ENCODE peak calls at places on chromosomes 2 and 18, in eight cellular contexts. C is GM23248, R is OCI-LY7, W is H1, T is mammary epithelial cell, U is PC-9, S is IMR-90, J is endothelial cell of umbilical vein. G is an unnamed sample.

GRCh38 chr2:216932113-216932512 is 72.2 kb upstream of the TNP1 start:
- DNase-seq in C (no peak), R (no peak), W (no peak), T (peak; percentile 29), U (no peak), S (no peak), J (no peak), G (no peak)

GRCh38 chr2:63000801-63001200 is 49.8 kb upstream of the OTX1 start:
- DNase-seq in C (peak; percentile 46), R (no peak), W (no peak), T (no peak), U (no peak), S (peak; percentile 43), J (no peak), G (peak; percentile 20)

GRCh38 chr2:172083725-172084483 is 1.4 kb upstream of the DLX1 start:
- DNase-seq in C (peak; percentile 65), R (no peak), W (no peak), T (no peak), U (no peak), S (no peak), J (peak; percentile 17), G (no peak)

GRCh38 chr18:12057419-12058039 is 36.1 kb upstream of the ANKRD62 start:
- DNase-seq in C (no peak), R (no peak), W (no peak), T (no peak), U (no peak), S (no peak), J (no peak), G (no peak)

GRCh38 chr2:95295376-95295775 is 1.8 kb upstream of the KCNIP3 start:
- DNase-seq in C (no peak), R (no peak), W (no peak), T (no peak), U (no peak), S (no peak), J (no peak), G (no peak)

GRCh38 chr2:128322651-128323491 is 4.2 kb upstream of the HS6ST1 start:
- DNase-seq in C (no peak), R (no peak), W (no peak), T (no peak), U (no peak), S (no peak), J (no peak), G (no peak)

GRCh38 chr2:160289803-160290202 is 89.7 kb upstream of the ITGB6 start:
- DNase-seq in C (peak; percentile 55), R (no peak), W (no peak), T (no peak), U (no peak), S (no peak), J (no peak), G (no peak)

GRCh38 chr2:232438951-232439757 is 16.8 kb upstream of the ALPI start:
- DNase-seq in C (no peak), R (peak; percentile 28), W (no peak), T (no peak), U (no peak), S (no peak), J (peak; percentile 10), G (no peak)

GRCh38 chr2:238505119-238505891 is 78.6 kb downstream of the ASB1 start:
- DNase-seq in C (no peak), R (no peak), W (no peak), T (no peak), U (no peak), S (peak; percentile 30), J (no peak), G (peak; percentile 41)

GRCh38 chr18:36688020-36688965 is 140.5 kb downstream of the TPGS2 start:
- DNase-seq in C (peak; percentile 75), R (peak; percentile 43), W (no peak), T (peak; percentile 60), U (peak; percentile 58), S (peak; percentile 74), J (peak; percentile 69), G (no peak)

GRCh38 chr2:226984461-226985226 is 148.8 kb downstream of the RHBDD1 start:
- DNase-seq in C (no peak), R (peak; percentile 83), W (no peak), T (no peak), U (no peak), S (no peak), J (no peak), G (no peak)

GRCh38 chr2:28082131-28082530 is 191.6 kb downstream of the BABAM2 start:
- DNase-seq in C (peak; percentile 29), R (no peak), W (no peak), T (no peak), U (no peak), S (peak; percentile 41), J (no peak), G (peak; percentile 86)

GRCh38 chr2:241430178-241430577 is 74.1 kb downstream of the FARP2 start:
- DNase-seq in C (no peak), R (no peak), W (no peak), T (no peak), U (no peak), S (no peak), J (no peak), G (no peak)

GRCh38 chr2:145751155-145751554 is 1231.2 kb upstream of the ZEB2 start:
- DNase-seq in C (no peak), R (no peak), W (no peak), T (no peak), U (no peak), S (no peak), J (no peak), G (no peak)

GRCh38 chr2:18741888-18742287 is 152.5 kb upstream of the NT5C1B start:
- DNase-seq in C (no peak), R (no peak), W (no peak), T (no peak), U (no peak), S (peak; percentile 79), J (no peak), G (no peak)

DNA sequence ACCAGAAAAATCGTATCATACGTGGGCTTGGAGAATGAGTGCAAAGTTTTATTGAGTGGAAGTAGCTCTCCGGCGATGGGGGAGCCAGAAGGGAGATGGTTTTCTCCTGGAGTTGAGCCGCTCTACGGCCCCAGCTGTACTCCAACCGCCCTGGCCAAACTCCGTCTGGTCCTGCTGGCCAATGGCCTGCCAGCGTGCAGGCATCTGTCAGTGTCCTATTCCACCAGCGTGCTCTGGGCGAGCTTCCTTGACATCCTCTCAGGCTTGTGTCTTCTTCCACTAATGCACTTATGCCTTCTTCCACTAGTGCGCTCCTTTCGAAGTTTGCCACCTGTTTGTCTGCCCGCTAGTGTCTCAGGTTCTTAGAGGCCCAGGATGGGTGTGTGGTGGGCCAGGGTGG is 345.5 kb upstream of the CDH19 start:
- DNase-seq in C (no peak), R (no peak), W (no peak), T (no peak), U (no peak), S (no peak), J (no peak), G (no peak)
- H3K9me3 ChIP-seq in C (no peaks in the 10 kb centered on the region), R (no peaks in the 10 kb centered on the region), W (peaks cover 3% of the 10 kb centered on the region), T (no peaks in the 10 kb centered on the region), U (no peaks in the 10 kb centered on the region), S (peaks cover 10% of the 10 kb centered on the region), J (no peaks in the 10 kb centered on the region), G (no peaks in the 10 kb centered on the region)

GRCh38 chr2:70534183-70534836 is 19.3 kb downstream of the TGFA start:
- DNase-seq in C (no peak), R (no peak), W (no peak), T (no peak), U (peak; percentile 45), S (no peak), J (no peak), G (no peak)
- H2AFZ ChIP-seq in C (no peak overlapping the region), R (no peak overlapping the region), W (no peak overlapping the region), T (no peak overlapping the region), U (no peak overlapping the region), S (no peak overlapping the region), J (no peak overlapping the region), G (no peak overlapping the region)

GRCh38 chr2:234694244-234695013 is 197.5 kb upstream of the ARL4C start:
- DNase-seq in C (peak; percentile 79), R (no peak), W (no peak), T (peak; percentile 82), U (peak; percentile 99), S (peak; percentile 95), J (peak; percentile 95), G (peak; percentile 86)
- H3K27ac ChIP-seq in C (peak overlapping the region; percentile 20), R (no peak overlapping the region), W (no peak overlapping the region), T (peak overlapping the region; percentile 40), U (peak overlapping the region; percentile 92), S (peak overlapping the region; percentile 49), J (peak overlapping the region; percentile 49), G (no peak overlapping the region)

GRCh38 chr2:179195146-179195545 is 69.5 kb downstream of the SESTD1 start:
- DNase-seq in C (no peak), R (no peak), W (no peak), T (no peak), U (no peak), S (no peak), J (no peak), G (no peak)

GRCh38 chr2:179186126-179186525 is 78.5 kb downstream of the SESTD1 start:
- DNase-seq in C (peak; percentile 7), R (no peak), W (no peak), T (peak; percentile 5), U (no peak), S (peak; percentile 61), J (no peak), G (peak; percentile 8)

GRCh38 chr2:179193759-179194394 is 70.8 kb downstream of the SESTD1 start:
- DNase-seq in C (no peak), R (no peak), W (no peak), T (no peak), U (no peak), S (no peak), J (no peak), G (no peak)

DNA sequence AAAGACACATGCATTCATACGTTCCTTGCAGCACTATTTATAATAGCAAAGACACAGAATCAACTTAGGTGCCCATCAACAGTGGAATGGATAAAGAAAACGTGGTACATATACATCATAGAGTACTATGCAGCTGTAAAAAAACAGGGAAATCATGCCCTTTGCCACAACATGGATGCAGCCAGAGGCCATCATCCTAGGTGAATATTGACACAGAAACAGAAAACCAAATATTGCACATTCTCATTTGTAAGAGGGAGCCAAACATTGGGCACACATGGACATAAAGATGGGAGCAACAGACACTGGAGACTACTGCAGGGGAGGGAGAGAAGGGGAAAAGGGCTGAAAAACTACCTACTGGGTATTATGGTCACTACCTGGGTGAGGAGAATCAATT is 73.5 kb downstream of the SESTD1 start:
- DNase-seq in C (no peak), R (no peak), W (no peak), T (no peak), U (no peak), S (no peak), J (no peak), G (no peak)
- H3K9me3 ChIP-seq in C (peaks cover 3% of the 10 kb centered on the region), R (peaks cover 7% of the 10 kb centered on the region), W (peaks cover 3% of the 10 kb centered on the region), T (peaks cover 3% of the 10 kb centered on the region), U (peaks cover 20% of the 10 kb centered on the region), S (no peaks in the 10 kb centered on the region), J (no peaks in the 10 kb centered on the region), G (no peaks in the 10 kb centered on the region)

GRCh38 chr2:45274190-45274926 is 265.1 kb upstream of the SIX2 start:
- DNase-seq in C (no peak), R (no peak), W (no peak), T (no peak), U (peak; percentile 59), S (no peak), J (no peak), G (no peak)
- H2AFZ ChIP-seq in C (no peak overlapping the region), R (peak overlapping the region; percentile 16), W (no peak overlapping the region), T (no peak overlapping the region), U (peak overlapping the region; percentile 3), S (no peak overlapping the region), J (no peak overlapping the region), G (no peak overlapping the region)

GRCh38 chr2:7766302-7766701 is 849.1 kb downstream of the RNF144A start:
- DNase-seq in C (no peak), R (no peak), W (no peak), T (peak; percentile 45), U (no peak), S (no peak), J (no peak), G (no peak)
- H3K27ac ChIP-seq in C (no peak overlapping the region), R (no peak overlapping the region), W (no peak overlapping the region), T (peak overlapping the region; percentile 28), U (no peak overlapping the region), S (no peak overlapping the region), J (no peak overlapping the region), G (no peak overlapping the region)